ENCODE peak calls at places on chromosomes 2 and 18, in nine cellular contexts. D is thoracic aorta, R is breast epithelium, I is sigmoid colon, G is coronary artery, N is cardiac muscle cell, V is suprapubic skin, H is cardiac fibroblast, E is A673. Z is an unnamed sample.

GRCh38 chr18:22113144-22113813 is 56.1 kb upstream of the GATA6 start:
- DNase-seq in D (no peak), R (no peak), I (no peak), G (no peak), N (no peak), V (no peak), H (no peak), E (no peak), Z (no peak)

GRCh38 chr18:66749030-66749429 is 145.1 kb upstream of the CDH19 start:
- DNase-seq in D (no peak), R (no peak), I (no peak), G (no peak), N (peak; percentile 63), V (no peak), H (peak; percentile 55), E (peak; percentile 51), Z (peak; percentile 5)

GRCh38 chr18:63302647-63303405 is 16.7 kb downstream of the BCL2 start:
- DNase-seq in D (no peak), R (no peak), I (no peak), G (no peak), N (no peak), V (no peak), H (no peak), E (no peak), Z (no peak)

GRCh38 chr2:219406861-219407230 is 11.3 kb upstream of the DES start:
- DNase-seq in D (peak; percentile 79), R (no peak), I (peak; percentile 97), G (peak; percentile 90), N (peak; percentile 87), V (no peak), H (peak; percentile 89), E (no peak), Z (peak; percentile 19)

GRCh38 chr2:41940715-41941114 is 107.1 kb upstream of the PKDCC start:
- DNase-seq in D (no peak), R (no peak), I (no peak), G (no peak), N (peak; percentile 93), V (no peak), H (peak; percentile 86), E (peak; percentile 96), Z (no peak)

GRCh38 chr2:108834620-108835019 is 48.0 kb downstream of the CCDC138 start:
- DNase-seq in D (no peak), R (no peak), I (no peak), G (no peak), N (no peak), V (no peak), H (no peak), E (no peak), Z (no peak)

GRCh38 chr2:42029639-42030195 is 18.1 kb upstream of the PKDCC start:
- DNase-seq in D (no peak), R (no peak), I (no peak), G (no peak), N (no peak), V (no peak), H (no peak), E (no peak), Z (no peak)

GRCh38 chr2:183037281-183037659 is 987 bp downstream of the NCKAP1 start:
- DNase-seq in D (no peak), R (no peak), I (no peak), G (no peak), N (peak; percentile 34), V (no peak), H (peak; percentile 41), E (peak; percentile 75), Z (peak; percentile 79)

GRCh38 chr2:105617631-105618350 is 126.9 kb upstream of the NCK2 start:
- DNase-seq in D (no peak), R (no peak), I (no peak), G (no peak), N (no peak), V (no peak), H (no peak), E (no peak), Z (peak; percentile 80)

GRCh38 chr2:105611328-105611627 is 133.4 kb upstream of the NCK2 start:
- DNase-seq in D (no peak), R (no peak), I (no peak), G (no peak), N (no peak), V (no peak), H (no peak), E (no peak), Z (no peak)

GRCh38 chr2:105612049-105612448 is 132.7 kb upstream of the NCK2 start:
- DNase-seq in D (no peak), R (no peak), I (no peak), G (no peak), N (peak; percentile 52), V (no peak), H (peak; percentile 15), E (no peak), Z (no peak)

GRCh38 chr2:105618351-105618659 is 126.4 kb upstream of the NCK2 start:
- DNase-seq in D (no peak), R (no peak), I (no peak), G (no peak), N (no peak), V (no peak), H (no peak), E (no peak), Z (no peak)

DNA sequence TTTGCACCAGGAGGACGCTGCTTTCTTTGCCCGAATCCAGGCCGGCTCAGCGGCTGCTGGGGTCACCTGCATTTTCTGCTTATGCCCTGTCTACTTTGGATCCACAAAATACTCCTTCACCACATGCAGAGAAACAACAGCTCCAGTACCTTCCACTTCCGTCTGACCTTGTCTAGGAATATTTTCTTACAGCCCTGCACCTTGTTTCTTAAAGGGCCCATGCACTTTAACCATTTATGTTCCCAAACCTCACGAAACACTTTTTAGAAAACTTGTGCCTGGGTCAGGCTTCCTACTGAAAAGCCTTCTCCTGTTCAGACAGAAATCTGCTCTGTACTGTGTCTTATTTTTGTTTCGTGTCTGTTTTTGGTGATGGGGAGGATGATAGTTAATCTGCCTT is 129.4 kb upstream of the NCK2 start:
- DNase-seq in D (no peak), R (no peak), I (no peak), G (no peak), N (no peak), V (no peak), H (no peak), E (no peak), Z (no peak)
- TF ChIP-seq CTCF in D (no peak), R (no peak), I (no peak), G (no peak), N (no peak), V (no peak), H (no peak), E (no peak), Z (no peak)

GRCh38 chr2:165796819-165797530 is 2.9 kb upstream of the GALNT3 start:
- DNase-seq in D (no peak), R (no peak), I (no peak), G (no peak), N (no peak), V (no peak), H (no peak), E (no peak), Z (no peak)

GRCh38 chr2:165794520-165794882 is 454 bp upstream of the GALNT3 start:
- DNase-seq in D (no peak), R (peak; percentile 66), I (peak; percentile 57), G (no peak), N (peak; percentile 51), V (no peak), H (peak; percentile 39), E (peak; percentile 72), Z (peak; percentile 84)

GRCh38 chr2:165793779-165794519 is at the start of gene GALNT3:
- DNase-seq in D (no peak), R (peak; percentile 93), I (peak; percentile 65), G (no peak), N (no peak), V (peak; percentile 75), H (no peak), E (peak; percentile 48), Z (peak; percentile 97)

GRCh38 chr2:165795011-165795410 is 964 bp upstream of the GALNT3 start:
- DNase-seq in D (no peak), R (no peak), I (no peak), G (no peak), N (no peak), V (no peak), H (no peak), E (no peak), Z (peak; percentile 66)

DNA sequence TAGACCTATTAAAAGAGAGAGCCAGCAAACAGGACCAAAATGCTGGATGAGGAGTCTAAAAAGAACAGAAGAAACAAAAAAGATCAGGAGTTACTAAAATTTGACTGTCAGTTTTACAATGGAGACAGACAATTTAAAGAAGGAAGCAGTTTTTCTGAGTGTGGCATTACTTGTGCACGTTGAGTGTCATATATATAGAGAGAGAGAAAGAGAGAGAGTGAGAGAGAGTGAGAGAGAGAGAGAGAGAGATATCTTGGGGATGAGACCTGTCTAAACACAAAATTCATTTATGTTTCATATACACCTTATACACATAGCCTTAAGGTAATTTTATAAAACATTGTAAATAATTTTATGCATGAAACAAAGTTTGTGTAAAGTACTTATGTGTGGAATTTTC is 2.1 kb upstream of the GALNT3 start:
- DNase-seq in D (no peak), R (no peak), I (no peak), G (no peak), N (no peak), V (no peak), H (no peak), E (no peak), Z (no peak)
- H3K4me3 ChIP-seq in D (no peak overlapping the region), R (no peak overlapping the region), I (no peak overlapping the region), G (no peak overlapping the region), N (no peak overlapping the region), V (no peak overlapping the region), H (no peak overlapping the region), E (no peak overlapping the region), Z (no peak overlapping the region)

DNA sequence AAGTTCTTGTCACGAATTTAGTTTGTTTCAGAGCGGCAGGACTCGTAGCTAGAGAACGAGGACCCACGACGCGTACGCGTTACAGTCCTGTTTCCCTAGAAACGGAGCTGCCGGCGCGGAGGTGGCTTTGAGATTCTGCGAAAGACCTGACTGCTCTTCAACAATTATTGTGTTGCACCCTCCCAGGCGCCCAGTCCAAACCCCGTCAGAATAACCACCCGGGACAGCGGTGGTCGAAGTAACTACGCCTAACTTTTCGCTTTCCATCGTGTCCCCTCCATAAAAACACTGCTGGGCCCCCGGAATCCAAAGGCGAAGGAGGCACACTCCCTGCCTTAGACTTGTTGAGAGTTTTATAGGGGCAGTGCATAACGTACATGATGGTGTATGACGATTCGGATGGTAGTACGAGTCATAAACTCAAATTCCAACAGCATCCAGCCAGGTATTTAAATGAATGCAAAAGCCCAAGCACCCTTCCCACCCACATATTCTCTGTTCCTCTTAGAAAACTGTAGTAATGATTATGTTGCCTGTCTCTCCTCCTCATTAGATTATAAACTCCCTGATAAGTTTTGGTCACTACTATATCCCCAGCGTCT is 651 bp upstream of the STAM2 start:
- DNase-seq in D (no peak), R (no peak), I (no peak), G (no peak), N (peak; percentile 42), V (no peak), H (no peak), E (no peak), Z (peak; percentile 37)
- TF ChIP-seq CTCF in D (no peak), R (no peak), I (no peak), G (peak; percentile 11), N (no peak), V (no peak), H (no peak), E (no peak), Z (no peak)

GRCh38 chr2:3519255-3520190 is at the start of gene ADI1:
- DNase-seq in D (peak; percentile 48), R (peak; percentile 61), I (peak; percentile 93), G (peak; percentile 90), N (peak; percentile 85), V (peak; percentile 91), H (peak; percentile 85), E (peak; percentile 88), Z (peak; percentile 82)

GRCh38 chr2:3522851-3523481 is 3.6 kb upstream of the ADI1 start:
- DNase-seq in D (no peak), R (no peak), I (peak; percentile 83), G (peak; percentile 66), N (peak; percentile 71), V (no peak), H (peak; percentile 70), E (no peak), Z (no peak)

GRCh38 chr2:3518496-3519254 is 656 bp downstream of the ADI1 start:
- DNase-seq in D (peak; percentile 86), R (peak; percentile 93), I (peak; percentile 99), G (peak; percentile 98), N (peak; percentile 99), V (peak; percentile 98), H (peak; percentile 99), E (peak; percentile 98), Z (peak; percentile 96)

GRCh38 chr2:3517948-3518495 is 1.3 kb downstream of the ADI1 start:
- DNase-seq in D (no peak), R (no peak), I (no peak), G (no peak), N (no peak), V (no peak), H (no peak), E (no peak), Z (no peak)

DNA sequence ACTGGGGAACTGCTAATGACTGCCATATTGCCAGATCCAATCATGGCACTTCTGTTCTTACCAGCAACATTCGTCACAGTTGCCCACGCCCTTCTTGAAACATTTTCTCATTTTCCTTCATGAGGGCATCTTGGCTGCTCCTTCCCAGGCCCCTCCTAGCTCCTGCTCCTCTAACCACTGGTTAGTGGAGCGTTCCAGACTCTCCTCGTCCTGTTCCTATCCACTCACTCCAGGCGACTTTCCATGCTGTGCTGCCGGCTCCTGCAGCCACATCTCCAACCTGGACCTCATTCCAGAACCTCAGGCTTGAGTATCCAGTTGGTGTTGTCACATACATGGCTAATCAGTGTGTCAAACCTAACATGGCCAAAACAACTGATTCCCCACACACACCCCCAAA is 1.3 kb upstream of the ADI1 start:
- DNase-seq in D (no peak), R (no peak), I (no peak), G (peak; percentile 53), N (no peak), V (no peak), H (no peak), E (no peak), Z (no peak)
- H3K4me3 ChIP-seq in D (peak overlapping the region; percentile 94), R (no peak overlapping the region), I (peak overlapping the region; percentile 93), G (peak overlapping the region; percentile 95), N (no peak overlapping the region), V (no peak overlapping the region), H (no peak overlapping the region), E (no peak overlapping the region), Z (no peak overlapping the region)

Z was measured in epithelial cell of esophagus.